ENCODE peak calls at places on chromosome 19, in nine cellular contexts. R is GM23338, X is Peyer's patch, E is coronary artery, Y is IMR-90, S is pancreas, C is body of pancreas, I is right atrium auricular region, O is transverse colon. V is an unnamed sample.

GRCh38 chr19:13103961-13104847 is 1.5 kb upstream of the LYL1 start:
- DNase-seq in R (peak; percentile 81), X (peak; percentile 95), E (no peak), Y (no peak), S (no peak), C (no peak), I (peak; percentile 68), O (peak; percentile 76), V (no peak)

GRCh38 chr19:50551713-50552187 is 16.5 kb downstream of the LRRC4B start:
- DNase-seq in R (peak; percentile 70), X (no peak), E (no peak), Y (no peak), S (no peak), C (no peak), I (no peak), O (no peak), V (no peak)

GRCh38 chr19:13881692-13882418 is 4.9 kb downstream of the NANOS3 start:
- DNase-seq in R (peak; percentile 21), X (peak; percentile 79), E (no peak), Y (peak; percentile 39), S (no peak), C (peak; percentile 50), I (no peak), O (peak; percentile 63), V (peak; percentile 71)

GRCh38 chr19:39590265-39590664 is 12.1 kb upstream of the LGALS13 start:
- DNase-seq in R (peak; percentile 61), X (no peak), E (no peak), Y (peak; percentile 5), S (no peak), C (no peak), I (no peak), O (no peak), V (no peak)

GRCh38 chr19:10404888-10405808 is 1.8 kb upstream of the CDC37 start:
- DNase-seq in R (peak; percentile 55), X (no peak), E (no peak), Y (no peak), S (no peak), C (no peak), I (no peak), O (no peak), V (no peak)

GRCh38 chr19:53019684-53020083 is 6.0 kb downstream of the ERVV-1 start:
- DNase-seq in R (peak; percentile 99), X (peak; percentile 46), E (no peak), Y (no peak), S (no peak), C (no peak), I (no peak), O (no peak), V (peak; percentile 38)

GRCh38 chr19:50555033-50555432 is 13.2 kb downstream of the LRRC4B start:
- DNase-seq in R (no peak), X (no peak), E (no peak), Y (no peak), S (no peak), C (no peak), I (no peak), O (no peak), V (no peak)

GRCh38 chr19:1000095-1000494 is at the start of gene GRIN3B:
- DNase-seq in R (peak; percentile 90), X (peak; percentile 78), E (no peak), Y (peak; percentile 40), S (peak; percentile 82), C (peak; percentile 59), I (no peak), O (peak; percentile 73), V (no peak)

GRCh38 chr19:34481861-34482379 is 362 bp downstream of the WTIP start:
- DNase-seq in R (no peak), X (peak; percentile 40), E (no peak), Y (no peak), S (no peak), C (no peak), I (no peak), O (no peak), V (peak; percentile 38)

GRCh38 chr19:34075661-34076091 is 96.6 kb upstream of the LSM14A start:
- DNase-seq in R (no peak), X (no peak), E (no peak), Y (no peak), S (no peak), C (no peak), I (no peak), O (no peak), V (no peak)

GRCh38 chr19:49294401-49294800 is 30.6 kb downstream of the SLC6A16 start:
- DNase-seq in R (no peak), X (no peak), E (no peak), Y (no peak), S (no peak), C (no peak), I (no peak), O (no peak), V (no peak)

GRCh38 chr19:52742516-52742915 is 7.7 kb upstream of the ZNF611 start:
- DNase-seq in R (no peak), X (no peak), E (no peak), Y (no peak), S (no peak), C (no peak), I (no peak), O (no peak), V (no peak)

GRCh38 chr19:41893899-41894298 is 10.9 kb downstream of the ARHGEF1 start:
- DNase-seq in R (peak; percentile 63), X (no peak), E (no peak), Y (peak; percentile 38), S (no peak), C (no peak), I (no peak), O (no peak), V (no peak)

GRCh38 chr19:1121395-1121794 is 17.6 kb downstream of the GPX4 start:
- DNase-seq in R (no peak), X (no peak), E (no peak), Y (no peak), S (no peak), C (no peak), I (no peak), O (no peak), V (no peak)

GRCh38 chr19:46660008-46660517 is 919 bp downstream of the DACT3 start:
- DNase-seq in R (peak; percentile 78), X (no peak), E (peak; percentile 85), Y (no peak), S (no peak), C (no peak), I (no peak), O (no peak), V (peak; percentile 68)

GRCh38 chr19:43723588-43723987 is 7.7 kb downstream of the IRGC start:
- DNase-seq in R (peak; percentile 42), X (no peak), E (no peak), Y (no peak), S (no peak), C (no peak), I (no peak), O (no peak), V (no peak)
- TF ChIP-seq CTCF in R (peak; percentile 59), X (peak; percentile 23), E (no peak), Y (peak; percentile 18), S (no peak), C (no peak), I (no peak), O (peak; percentile 60), V (no peak)

GRCh38 chr19:17026706-17027427 is at the start of gene CPAMD8:
- DNase-seq in R (peak; percentile 69), X (no peak), E (no peak), Y (no peak), S (no peak), C (no peak), I (no peak), O (no peak), V (no peak)

GRCh38 chr19:17023805-17024204 is 2.8 kb downstream of the CPAMD8 start:
- DNase-seq in R (no peak), X (no peak), E (no peak), Y (no peak), S (no peak), C (no peak), I (no peak), O (no peak), V (no peak)

GRCh38 chr19:17025361-17025760 is 1.2 kb downstream of the CPAMD8 start:
- DNase-seq in R (no peak), X (no peak), E (no peak), Y (no peak), S (no peak), C (no peak), I (no peak), O (no peak), V (no peak)

GRCh38 chr19:17027428-17027816 is 812 bp upstream of the CPAMD8 start:
- DNase-seq in R (peak; percentile 44), X (no peak), E (no peak), Y (no peak), S (no peak), C (no peak), I (no peak), O (no peak), V (no peak)

DNA sequence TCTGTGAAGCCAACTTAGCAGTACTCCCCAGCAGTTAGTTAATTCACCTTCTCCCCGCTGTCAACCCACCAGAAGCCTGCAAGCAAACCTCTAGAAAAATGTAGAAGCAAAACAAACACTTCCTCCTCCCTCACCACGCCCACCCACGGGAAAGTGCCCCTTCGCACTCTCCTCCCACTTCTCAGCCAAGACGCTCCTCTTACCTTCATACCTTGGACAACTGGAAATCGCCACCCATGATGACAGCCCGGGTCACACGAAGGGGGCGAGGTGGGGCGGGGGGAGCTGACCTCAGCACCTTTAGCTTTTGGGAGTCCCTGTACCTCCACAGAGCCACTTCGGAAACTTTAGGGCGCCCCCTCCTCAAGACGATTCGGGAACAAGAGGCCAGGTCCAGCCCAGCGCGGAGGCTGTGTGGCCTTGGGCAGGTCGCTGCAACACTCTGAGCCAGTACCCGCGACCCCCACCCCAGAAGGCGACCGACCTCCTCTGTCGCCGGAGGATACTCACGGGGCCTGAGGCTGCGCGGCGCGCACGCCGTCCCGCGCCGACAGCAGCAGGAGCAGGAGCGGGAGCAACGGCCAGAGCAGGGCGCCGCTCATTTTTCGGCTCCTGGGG is 460 bp downstream of the CPAMD8 start:
- DNase-seq in R (peak; percentile 32), X (no peak), E (no peak), Y (no peak), S (no peak), C (no peak), I (no peak), O (peak; percentile 26), V (no peak)
- H3K27ac ChIP-seq in R (no peak overlapping the region), X (no peak overlapping the region), E (no peak overlapping the region), Y (no peak overlapping the region), S (no peak overlapping the region), C (no peak overlapping the region), I (no peak overlapping the region), O (no peak overlapping the region), V (no peak overlapping the region)

GRCh38 chr19:23686622-23687423 is at the start of gene ZNF675:
- DNase-seq in R (peak; percentile 97), X (peak; percentile 97), E (peak; percentile 95), Y (peak; percentile 89), S (peak; percentile 87), C (peak; percentile 88), I (peak; percentile 97), O (peak; percentile 93), V (peak; percentile 96)
- TF ChIP-seq CTCF in R (no peak), X (no peak), E (no peak), Y (peak; percentile 1), S (no peak), C (peak; percentile 15), I (no peak), O (no peak), V (no peak)

GRCh38 chr19:28388988-28389387 is 824.0 kb downstream of the UQCRFS1 start:
- DNase-seq in R (no peak), X (no peak), E (no peak), Y (no peak), S (no peak), C (no peak), I (no peak), O (no peak), V (no peak)

GRCh38 chr19:28387507-28387906 is 825.4 kb downstream of the UQCRFS1 start:
- DNase-seq in R (no peak), X (no peak), E (no peak), Y (no peak), S (no peak), C (no peak), I (no peak), O (no peak), V (no peak)

GRCh38 chr19:28386080-28386869 is 826.7 kb downstream of the UQCRFS1 start:
- DNase-seq in R (no peak), X (no peak), E (no peak), Y (no peak), S (no peak), C (no peak), I (no peak), O (no peak), V (no peak)
- H3K27ac ChIP-seq in R (no peak overlapping the region), X (no peak overlapping the region), E (no peak overlapping the region), Y (no peak overlapping the region), S (no peak overlapping the region), C (no peak overlapping the region), I (no peak overlapping the region), O (no peak overlapping the region), V (no peak overlapping the region)